ENCODE peak calls at places on chromosomes 7 and 10, in five cellular contexts. One of them, this sample, is unnamed.

GRCh38 chr7:146331369-146331768 is 214.8 kb downstream of the CNTNAP2 start:
- DNase-seq in putamen: no peak
- DNase-seq in PC-3: no peak
- DNase-seq in GM19239: no peak
- DNase-seq in iPS-NIHi11: peak; percentile 30
- DNase-seq in this sample: no peak

GRCh38 chr10:79981673-79982485 is 33.0 kb upstream of the SFTPD start:
- DNase-seq in putamen: peak; percentile 59
- DNase-seq in PC-3: peak; percentile 97
- DNase-seq in GM19239: no peak
- DNase-seq in iPS-NIHi11: peak; percentile 77
- DNase-seq in this sample: peak; percentile 39

GRCh38 chr10:102284531-102284930 is 39.2 kb downstream of the GBF1 start:
- DNase-seq in putamen: no peak
- DNase-seq in PC-3: no peak
- DNase-seq in GM19239: no peak
- DNase-seq in iPS-NIHi11: no peak
- DNase-seq in this sample: no peak

GRCh38 chr10:31404640-31405039 is 85.6 kb downstream of the ZEB1 start:
- DNase-seq in putamen: no peak
- DNase-seq in PC-3: no peak
- DNase-seq in GM19239: no peak
- DNase-seq in iPS-NIHi11: no peak
- DNase-seq in this sample: no peak

GRCh38 chr10:77392851-77393250 is 244.8 kb downstream of the KCNMA1 start:
- DNase-seq in putamen: no peak
- DNase-seq in PC-3: peak; percentile 100
- DNase-seq in GM19239: no peak
- DNase-seq in iPS-NIHi11: no peak
- DNase-seq in this sample: no peak

GRCh38 chr7:106166651-106167342 is 54.7 kb upstream of the SYPL1 start:
- DNase-seq in putamen: no peak
- DNase-seq in PC-3: peak; percentile 94
- DNase-seq in GM19239: no peak
- DNase-seq in iPS-NIHi11: peak; percentile 73
- DNase-seq in this sample: no peak

GRCh38 chr7:5310822-5311405 is 28.2 kb downstream of the SLC29A4 start:
- DNase-seq in putamen: no peak
- DNase-seq in PC-3: no peak
- DNase-seq in GM19239: no peak
- DNase-seq in iPS-NIHi11: no peak
- DNase-seq in this sample: no peak

GRCh38 chr7:94394399-94395140 is at the start of gene COL1A2:
- DNase-seq in putamen: no peak
- DNase-seq in PC-3: peak; percentile 7
- DNase-seq in GM19239: no peak
- DNase-seq in iPS-NIHi11: no peak
- DNase-seq in this sample: no peak

GRCh38 chr7:45869426-45869825 is 3.5 kb downstream of the CCDC201 start:
- DNase-seq in putamen: no peak
- DNase-seq in PC-3: peak; percentile 85
- DNase-seq in GM19239: no peak
- DNase-seq in iPS-NIHi11: no peak
- DNase-seq in this sample: no peak

GRCh38 chr7:46003161-46003560 is 82.1 kb upstream of the IGFBP3 start:
- DNase-seq in putamen: no peak
- DNase-seq in PC-3: peak; percentile 61
- DNase-seq in GM19239: no peak
- DNase-seq in iPS-NIHi11: no peak
- DNase-seq in this sample: no peak

GRCh38 chr7:100489824-100490223 is 6.1 kb downstream of the NYAP1 start:
- DNase-seq in putamen: peak; percentile 97
- DNase-seq in PC-3: peak; percentile 35
- DNase-seq in GM19239: peak; percentile 86
- DNase-seq in iPS-NIHi11: peak; percentile 98
- DNase-seq in this sample: peak; percentile 96

GRCh38 chr7:92034116-92034515 is 93.5 kb downstream of the AKAP9 start:
- DNase-seq in putamen: no peak
- DNase-seq in PC-3: no peak
- DNase-seq in GM19239: no peak
- DNase-seq in iPS-NIHi11: no peak
- DNase-seq in this sample: no peak

GRCh38 chr10:75197906-75198305 is 12.7 kb upstream of the VDAC2 start:
- DNase-seq in putamen: peak; percentile 54
- DNase-seq in PC-3: no peak
- DNase-seq in GM19239: no peak
- DNase-seq in iPS-NIHi11: no peak
- DNase-seq in this sample: peak; percentile 49

GRCh38 chr10:132200344-132201110 is 13.8 kb downstream of the DPYSL4 start:
- DNase-seq in putamen: no peak
- DNase-seq in PC-3: no peak
- DNase-seq in GM19239: no peak
- DNase-seq in iPS-NIHi11: no peak
- DNase-seq in this sample: no peak

GRCh38 chr7:73980206-73980605 is 47.8 kb upstream of the ELN start:
- DNase-seq in putamen: no peak
- DNase-seq in PC-3: no peak
- DNase-seq in GM19239: no peak
- DNase-seq in iPS-NIHi11: no peak
- DNase-seq in this sample: no peak

GRCh38 chr7:156585926-156586325 is 54.6 kb upstream of the RNF32 start:
- DNase-seq in putamen: no peak
- DNase-seq in PC-3: no peak
- DNase-seq in GM19239: no peak
- DNase-seq in iPS-NIHi11: no peak
- DNase-seq in this sample: no peak

GRCh38 chr10:91590142-91590903 is 42.5 kb downstream of the PPP1R3C start:
- DNase-seq in putamen: peak; percentile 29
- DNase-seq in PC-3: peak; percentile 92
- DNase-seq in GM19239: no peak
- DNase-seq in iPS-NIHi11: no peak
- DNase-seq in this sample: peak; percentile 23

GRCh38 chr10:29689001-29689400 is 54.2 kb upstream of the SVIL start:
- DNase-seq in putamen: no peak
- DNase-seq in PC-3: peak; percentile 76
- DNase-seq in GM19239: no peak
- DNase-seq in iPS-NIHi11: no peak
- DNase-seq in this sample: no peak

GRCh38 chr10:98486421-98486820 is 39.7 kb upstream of the HPS1 start:
- DNase-seq in putamen: no peak
- DNase-seq in PC-3: peak; percentile 36
- DNase-seq in GM19239: no peak
- DNase-seq in iPS-NIHi11: no peak
- DNase-seq in this sample: no peak

GRCh38 chr10:131722525-131723264 is 178.1 kb upstream of the PPP2R2D start:
- DNase-seq in putamen: no peak
- DNase-seq in PC-3: no peak
- DNase-seq in GM19239: no peak
- DNase-seq in iPS-NIHi11: peak; percentile 6
- DNase-seq in this sample: peak; percentile 3

GRCh38 chr7:18290223-18290622 is 205.3 kb upstream of the HDAC9 start:
- DNase-seq in putamen: no peak
- DNase-seq in PC-3: no peak
- DNase-seq in GM19239: peak; percentile 1
- DNase-seq in iPS-NIHi11: no peak
- DNase-seq in this sample: no peak

GRCh38 chr10:96714031-96714590 is 6.2 kb downstream of the PIK3AP1 start:
- DNase-seq in putamen: no peak
- DNase-seq in PC-3: peak; percentile 37
- DNase-seq in GM19239: no peak
- DNase-seq in iPS-NIHi11: no peak
- DNase-seq in this sample: no peak

GRCh38 chr10:77983384-77984341 is 45.7 kb downstream of the POLR3A start:
- DNase-seq in putamen: peak; percentile 64
- DNase-seq in PC-3: peak; percentile 98
- DNase-seq in GM19239: no peak
- DNase-seq in iPS-NIHi11: no peak
- DNase-seq in this sample: no peak

GRCh38 chr7:116259821-116260440 is 49.6 kb downstream of the TES start:
- DNase-seq in putamen: no peak
- DNase-seq in PC-3: peak; percentile 85
- DNase-seq in GM19239: no peak
- DNase-seq in iPS-NIHi11: no peak
- DNase-seq in this sample: no peak

This sample was measured in head of caudate nucleus.